ENCODE peak calls at places on chromosomes 11 and 22, in ten cellular contexts. K is stomach, E is ovary, R is GM12865, T is tibial artery, U is brain microvascular endothelial cell, I is NB4, D is right lobe of liver, Q is HCT116, P is transverse colon. G is an unnamed sample.

GRCh38 chr11:104858882-104859735 is 39.2 kb downstream of the CASP12 start:
- DNase-seq in I (peak; percentile 81), Q (no peak), P (no peak), D (no peak), E (no peak), T (no peak), U (no peak), K (no peak), R (no peak), G (no peak)

GRCh38 chr11:83157755-83158473 is 983 bp downstream of the PCF11 start:
- DNase-seq in E (peak; percentile 61), U (peak; percentile 29), R (peak; percentile 69), P (peak; percentile 55), I (peak; percentile 97), D (peak; percentile 58), T (peak; percentile 71), K (peak; percentile 50), Q (no peak), G (peak; percentile 93)

GRCh38 chr22:41831828-41832552 is 915 bp upstream of the SREBF2 start:
- DNase-seq in R (peak; percentile 36), K (no peak), I (peak; percentile 20), E (no peak), D (peak; percentile 27), Q (no peak), U (no peak), P (no peak), T (no peak), G (no peak)

GRCh38 chr22:19518568-19519030 is 5.6 kb downstream of the CLDN5 start:
- DNase-seq in E (no peak), T (no peak), U (no peak), I (no peak), P (no peak), R (no peak), D (no peak), K (no peak), Q (no peak), G (no peak)

GRCh38 chr11:27396259-27396839 is 33.3 kb upstream of the CCDC34 start:
- DNase-seq in Q (no peak), P (no peak), E (no peak), T (no peak), D (no peak), K (no peak), U (no peak), I (no peak), R (no peak), G (no peak)

GRCh38 chr11:20161923-20162322 is 1.6 kb upstream of the DBX1 start:
- DNase-seq in I (no peak), E (no peak), U (no peak), P (no peak), K (no peak), R (no peak), D (no peak), Q (no peak), T (no peak), G (no peak)

GRCh38 chr11:68839953-68840641 is 1.6 kb downstream of the CPT1A start:
- DNase-seq in D (no peak), K (no peak), E (no peak), P (peak; percentile 56), Q (no peak), T (no peak), R (peak; percentile 74), U (no peak), I (peak; percentile 84), G (peak; percentile 74)

GRCh38 chr11:60914620-60915249 is 777 bp downstream of the TMEM109 start:
- DNase-seq in K (no peak), U (no peak), I (peak; percentile 70), R (peak; percentile 44), T (no peak), Q (no peak), D (no peak), P (peak; percentile 38), E (no peak), G (peak; percentile 73)

DNA sequence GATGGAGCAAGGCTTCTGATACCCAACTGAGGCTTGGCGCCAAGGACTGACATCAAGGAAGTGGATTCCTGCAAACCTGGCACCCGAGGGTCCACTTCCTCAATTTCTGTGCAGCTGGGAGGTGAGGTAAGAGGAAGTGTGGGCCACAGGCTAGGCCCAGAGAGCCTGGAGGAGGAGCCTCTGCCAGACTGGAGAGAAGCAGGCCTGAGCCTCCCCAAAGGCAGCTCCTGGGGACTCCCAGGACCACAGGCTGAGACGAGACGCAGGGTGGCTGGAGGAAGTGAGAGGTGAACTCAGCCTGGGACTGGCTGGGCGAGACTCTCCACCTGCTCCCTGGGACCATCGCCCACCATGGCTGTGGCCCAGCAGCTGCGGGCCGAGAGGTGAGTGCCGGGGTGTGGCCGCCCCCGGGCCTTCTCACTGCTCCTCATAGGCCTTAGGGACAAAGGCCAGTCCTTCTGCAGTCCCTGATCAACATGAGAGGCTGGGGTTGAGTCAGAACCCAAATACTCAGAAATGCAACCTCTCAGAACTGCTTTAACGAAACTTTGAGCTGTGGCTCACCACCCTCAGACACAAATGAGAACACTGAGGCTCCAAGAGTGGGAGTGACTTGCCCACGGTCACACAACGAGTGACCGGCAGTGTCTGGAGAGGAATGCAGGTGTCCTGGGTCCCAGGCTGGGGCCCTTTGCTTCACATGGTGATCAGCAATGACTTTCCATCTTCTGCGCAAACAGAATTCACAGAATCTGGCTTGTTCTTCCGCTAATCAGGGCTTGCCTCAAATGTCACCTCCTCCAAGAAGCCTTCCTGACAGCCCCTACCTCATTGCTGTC is at the start of gene NCF4:
- DNase-seq in K (peak; percentile 57), U (no peak), T (peak; percentile 85), E (no peak), I (peak; percentile 98), D (peak; percentile 69), Q (no peak), P (peak; percentile 77), R (peak; percentile 96), G (peak; percentile 97)
- H3K4me3 ChIP-seq in K (peak within 1 kb of the TSS; percentile 25), U (no peak within 1 kb of the TSS), T (peak within 1 kb of the TSS; percentile 23), E (no peak within 1 kb of the TSS), I (peak within 1 kb of the TSS; percentile 85), D (no peak within 1 kb of the TSS), Q (no peak within 1 kb of the TSS), P (no peak within 1 kb of the TSS), R (peak within 1 kb of the TSS; percentile 69), G (peak within 1 kb of the TSS; percentile 71)

GRCh38 chr22:36332623-36333331 is 55.0 kb downstream of the MYH9 start:
- DNase-seq in P (peak; percentile 55), E (no peak), Q (no peak), T (no peak), I (peak; percentile 87), K (peak; percentile 73), U (peak; percentile 70), D (no peak), R (peak; percentile 87), G (peak; percentile 51)

GRCh38 chr22:36334838-36335603 is 52.7 kb downstream of the MYH9 start:
- DNase-seq in D (no peak), P (no peak), E (no peak), I (peak; percentile 81), T (no peak), Q (no peak), K (no peak), U (no peak), R (no peak), G (no peak)

GRCh38 chr22:36335621-36336020 is 52.1 kb downstream of the MYH9 start:
- DNase-seq in Q (no peak), P (no peak), I (no peak), T (no peak), E (no peak), K (no peak), R (no peak), U (no peak), D (no peak), G (no peak)

GRCh38 chr22:36333632-36334031 is 54.1 kb downstream of the MYH9 start:
- DNase-seq in R (no peak), D (no peak), Q (no peak), I (no peak), T (no peak), P (no peak), E (no peak), U (no peak), K (peak; percentile 69), G (no peak)

DNA sequence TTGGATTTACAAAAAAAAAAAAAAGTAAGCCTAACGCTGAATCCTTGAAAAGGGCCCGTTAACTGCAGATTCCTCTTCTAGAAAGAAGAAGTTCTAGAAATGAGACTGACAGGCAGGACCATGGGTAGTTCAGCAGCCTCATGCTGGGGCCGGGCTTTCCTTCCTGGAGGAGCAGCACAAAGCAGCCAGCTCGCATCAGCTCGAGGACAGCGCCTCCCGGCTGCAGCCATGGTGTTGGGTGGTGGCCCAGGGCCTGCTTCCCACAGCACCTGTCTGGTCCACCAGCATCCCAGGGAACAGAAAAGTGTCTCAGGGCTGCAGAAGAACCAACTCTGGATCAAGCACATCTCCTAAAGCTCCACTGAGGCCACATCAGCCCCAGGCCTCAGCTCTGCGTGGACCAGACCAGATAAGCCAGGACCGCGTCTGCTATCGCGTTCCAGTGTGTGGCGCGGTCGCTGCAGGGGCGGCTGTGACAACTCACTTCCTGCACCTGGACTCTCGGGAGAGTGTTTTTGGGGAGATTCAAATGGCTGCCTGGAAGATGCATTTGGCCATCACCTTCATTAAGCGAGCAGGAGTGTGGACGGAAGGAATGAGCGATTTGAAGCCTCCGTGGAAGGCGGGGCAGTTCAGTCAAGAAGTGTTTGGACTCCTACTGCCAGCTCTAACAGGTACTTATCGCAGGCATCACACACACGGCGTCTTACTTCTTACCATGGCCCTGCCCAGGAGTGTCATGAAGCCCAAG is 53.5 kb downstream of the MYH9 start:
- DNase-seq in T (no peak), Q (no peak), R (no peak), D (no peak), I (peak; percentile 68), P (peak; percentile 52), K (no peak), U (no peak), E (no peak), G (no peak)
- H3K4me3 ChIP-seq in T (no peak overlapping the region), Q (no peak overlapping the region), R (no peak overlapping the region), D (no peak overlapping the region), I (no peak overlapping the region), P (no peak overlapping the region), K (no peak overlapping the region), U (no peak overlapping the region), E (no peak overlapping the region), G (no peak overlapping the region)

DNA sequence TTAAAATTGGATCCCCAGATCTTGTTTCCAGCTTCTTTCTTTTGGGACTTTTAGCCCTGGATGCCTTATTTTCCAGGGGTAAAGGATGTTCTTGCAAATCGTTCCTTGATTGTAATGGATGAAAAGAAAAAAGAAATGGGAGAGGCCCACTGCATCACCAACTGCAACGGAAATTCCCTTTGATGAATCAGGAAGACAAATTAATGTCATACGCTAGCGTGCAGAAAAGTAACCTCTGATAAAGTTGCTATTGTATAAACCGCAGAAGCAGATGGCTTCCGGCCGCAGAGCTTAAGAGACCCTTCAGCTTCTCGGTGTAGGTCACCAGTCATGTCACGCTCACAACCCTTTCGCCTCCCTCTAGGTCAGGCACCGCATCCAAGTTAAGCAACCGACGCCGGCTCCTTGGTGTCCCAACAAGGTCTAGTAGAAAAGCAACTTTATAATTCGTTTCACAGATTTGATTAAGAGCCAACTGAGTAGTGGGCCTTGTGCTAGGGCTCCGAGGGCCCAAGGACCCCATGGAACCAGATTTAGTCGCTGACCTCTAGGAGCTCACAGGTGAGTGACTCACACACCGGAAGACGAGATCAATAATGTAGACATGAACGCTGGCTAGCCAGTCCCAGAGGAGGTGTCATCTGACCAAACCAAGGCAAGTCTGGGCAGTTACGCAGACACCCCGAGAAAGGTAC is 1.3 kb upstream of the ZFP91 start:
- DNase-seq in R (peak; percentile 95), Q (no peak), T (peak; percentile 62), P (peak; percentile 66), D (peak; percentile 61), K (peak; percentile 50), E (no peak), I (peak; percentile 95), U (peak; percentile 95), G (peak; percentile 76)
- H3K4me3 ChIP-seq in R (peak overlapping the region; percentile 99), Q (peak overlapping the region; percentile 68), T (peak overlapping the region; percentile 90), P (peak overlapping the region; percentile 99), D (peak overlapping the region; percentile 90), K (peak overlapping the region; percentile 96), E (peak overlapping the region; percentile 95), I (peak overlapping the region; percentile 74), U (peak overlapping the region; percentile 98), G (peak overlapping the region; percentile 85)

DNA sequence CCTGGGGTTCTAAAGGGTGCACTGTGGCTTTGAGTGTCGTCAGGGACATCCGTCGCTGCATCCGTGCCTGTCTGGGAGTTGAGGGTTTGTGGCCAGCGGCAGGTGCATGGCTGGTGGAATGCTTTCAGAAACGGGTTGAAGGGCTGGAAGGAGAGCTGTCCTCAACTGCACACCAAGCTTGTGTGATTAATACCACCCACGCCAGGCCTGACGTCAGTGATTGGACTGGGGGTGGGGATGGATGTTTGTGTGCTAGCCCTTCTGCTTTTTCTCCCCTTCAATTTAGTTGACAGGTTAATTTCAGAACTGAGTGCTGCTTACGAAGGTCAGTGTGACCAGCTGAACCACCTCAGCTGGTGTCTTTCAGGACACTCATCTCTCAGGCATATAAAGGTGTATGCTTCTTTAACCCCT is 3.2 kb upstream of the GAB2 start:
- DNase-seq in I (peak; percentile 81), R (peak; percentile 44), T (peak; percentile 76), P (peak; percentile 66), E (peak; percentile 51), Q (no peak), U (peak; percentile 85), K (peak; percentile 42), D (peak; percentile 64), G (peak; percentile 57)
- H3K4me3 ChIP-seq in I (no peak overlapping the region), R (no peak overlapping the region), T (no peak overlapping the region), P (no peak overlapping the region), E (no peak overlapping the region), Q (no peak overlapping the region), U (no peak overlapping the region), K (no peak overlapping the region), D (no peak overlapping the region), G (peak overlapping the region; percentile 39)

G was measured in Karpas-422.